ENCODE peak calls at places on chromosomes 12 and 14, in seven cellular contexts. C, B, I, Z, G, D and P are unnamed samples.
A peak's percentile ranks its signal among the peaks of the same experiment; 100 is the strongest.

GRCh38 chr12:91984571-91984970 is 161.1 kb downstream of the BTG1 start:
- DNase-seq in C (no peak), B (no peak), I (no peak), Z (no peak), G (no peak), D (no peak), P (peak; percentile 27)

GRCh38 chr12:122079532-122080081 is 1.1 kb downstream of the MLXIP start:
- DNase-seq in C (peak; percentile 43), B (peak; percentile 55), I (peak; percentile 73), Z (peak; percentile 81), G (no peak), D (peak; percentile 90), P (peak; percentile 36)

GRCh38 chr12:41250748-41251147 is 62.6 kb downstream of the PDZRN4 start:
- DNase-seq in C (no peak), B (no peak), I (no peak), Z (no peak), G (no peak), D (no peak), P (peak; percentile 33)

GRCh38 chr14:89409961-89410360 is 7.1 kb downstream of the FOXN3 start:
- DNase-seq in C (no peak), B (no peak), I (peak; percentile 35), Z (no peak), G (no peak), D (no peak), P (no peak)

GRCh38 chr14:95784137-95784536 is 70.2 kb upstream of the TCL1A start:
- DNase-seq in C (no peak), B (no peak), I (no peak), Z (no peak), G (peak; percentile 81), D (no peak), P (peak; percentile 15)

GRCh38 chr14:75885829-75886228 is 96.0 kb downstream of the TGFB3 start:
- DNase-seq in C (no peak), B (no peak), I (no peak), Z (no peak), G (no peak), D (no peak), P (no peak)

GRCh38 chr12:88650715-88651114 is 70.4 kb upstream of the KITLG start:
- DNase-seq in C (no peak), B (no peak), I (no peak), Z (peak; percentile 54), G (no peak), D (no peak), P (no peak)

GRCh38 chr12:116183741-116184141 is 93.8 kb downstream of the MED13L start:
- DNase-seq in C (no peak), B (no peak), I (no peak), Z (no peak), G (no peak), D (no peak), P (peak; percentile 13)

GRCh38 chr12:53986686-53987180 is 1.8 kb downstream of the HOXC10 start:
- DNase-seq in C (no peak), B (no peak), I (no peak), Z (peak; percentile 90), G (no peak), D (no peak), P (no peak)

GRCh38 chr12:67026847-67027246 is 242.3 kb upstream of the CAND1 start:
- DNase-seq in C (no peak), B (no peak), I (no peak), Z (no peak), G (no peak), D (no peak), P (no peak)

GRCh38 chr12:51636581-51636980 is 45.5 kb downstream of the SCN8A start:
- DNase-seq in C (no peak), B (no peak), I (no peak), Z (no peak), G (no peak), D (no peak), P (no peak)

GRCh38 chr12:4270670-4271432 is 2.7 kb upstream of the CCND2 start:
- DNase-seq in C (no peak), B (peak; percentile 90), I (peak; percentile 83), Z (no peak), G (peak; percentile 49), D (peak; percentile 38), P (peak; percentile 15)

GRCh38 chr12:45415393-45415817 is 199.5 kb downstream of the ANO6 start:
- DNase-seq in C (no peak), B (no peak), I (peak; percentile 64), Z (peak; percentile 95), G (no peak), D (peak; percentile 94), P (peak; percentile 76)

GRCh38 chr14:23518716-23519115 is 32.8 kb downstream of the ZFHX2 start:
- DNase-seq in C (no peak), B (no peak), I (no peak), Z (peak; percentile 35), G (peak; percentile 42), D (no peak), P (no peak)

GRCh38 chr14:104400355-104400754 is 179.2 kb upstream of the C14orf180 start:
- DNase-seq in C (no peak), B (no peak), I (no peak), Z (no peak), G (no peak), D (no peak), P (no peak)

GRCh38 chr12:131829351-131829794 is 1.2 kb downstream of the MMP17 start:
- DNase-seq in C (peak; percentile 84), B (peak; percentile 87), I (peak; percentile 76), Z (peak; percentile 76), G (no peak), D (no peak), P (no peak)

GRCh38 chr14:102902523-102903247 is 19.8 kb upstream of the AMN start:
- DNase-seq in C (no peak), B (no peak), I (no peak), Z (peak; percentile 78), G (peak; percentile 55), D (no peak), P (no peak)

GRCh38 chr14:100733152-100733850 is 6.6 kb downstream of the DLK1 start:
- DNase-seq in C (no peak), B (no peak), I (peak; percentile 18), Z (peak; percentile 79), G (no peak), D (no peak), P (no peak)

GRCh38 chr12:47190271-47190750 is 110.6 kb upstream of the AMIGO2 start:
- DNase-seq in C (no peak), B (no peak), I (no peak), Z (no peak), G (no peak), D (no peak), P (no peak)

GRCh38 chr14:92121207-92121669 is 268 bp downstream of the NDUFB1 start:
- DNase-seq in C (no peak), B (peak; percentile 82), I (peak; percentile 73), Z (peak; percentile 86), G (peak; percentile 45), D (peak; percentile 47), P (peak; percentile 70)

GRCh38 chr14:59254146-59254910 is 65.9 kb downstream of the DAAM1 start:
- DNase-seq in C (no peak), B (no peak), I (peak; percentile 90), Z (peak; percentile 90), G (no peak), D (peak; percentile 74), P (peak; percentile 54)

GRCh38 chr12:32773686-32774085 is 18.0 kb upstream of the YARS2 start:
- DNase-seq in C (no peak), B (no peak), I (no peak), Z (no peak), G (no peak), D (no peak), P (no peak)
- H3K27ac ChIP-seq in C (no peak overlapping the region), B (no peak overlapping the region), I (no peak overlapping the region), Z (no peak overlapping the region), G (no peak overlapping the region), D (no peak overlapping the region), P (no peak overlapping the region)

GRCh38 chr14:106812788-106813476 is 1286.5 kb downstream of the TMEM121 start:
- DNase-seq in C (peak; percentile 39), B (peak; percentile 67), I (no peak), Z (no peak), G (no peak), D (no peak), P (no peak)
- H3K27ac ChIP-seq in C (no peak overlapping the region), B (no peak overlapping the region), I (no peak overlapping the region), Z (no peak overlapping the region), G (no peak overlapping the region), D (no peak overlapping the region), P (no peak overlapping the region)

DNA sequence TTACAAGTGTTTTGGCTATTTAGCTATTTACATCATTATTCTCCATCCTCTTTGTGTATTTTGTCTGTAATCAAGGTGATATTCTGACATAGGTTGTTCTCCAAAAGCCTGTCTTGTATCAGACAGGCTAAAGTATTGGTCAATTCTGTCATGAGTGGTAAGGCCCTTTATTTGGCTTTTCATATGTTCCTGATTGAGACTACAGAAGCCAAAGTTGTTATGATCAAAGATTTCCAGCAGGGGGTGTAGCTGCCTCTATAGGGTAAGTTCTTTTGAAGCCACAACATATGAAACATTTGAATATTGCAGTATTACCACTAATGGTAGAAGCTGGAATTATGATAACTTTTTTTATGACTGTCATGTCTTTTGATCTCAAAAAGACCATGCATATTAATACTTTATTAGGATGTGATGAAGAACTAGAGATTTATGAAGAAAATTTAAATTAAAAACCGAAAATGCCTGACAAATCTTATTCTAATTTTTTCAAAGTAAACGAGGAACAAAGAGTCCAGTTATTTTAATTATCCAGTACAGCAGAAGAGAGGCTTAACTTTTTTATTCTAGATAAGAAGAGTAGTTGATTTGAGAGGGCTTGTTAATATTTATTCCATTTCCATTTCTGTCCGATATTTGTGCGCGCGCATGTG is 3.4 kb upstream of the ARHGAP5 start:
- DNase-seq in C (no peak), B (no peak), I (peak; percentile 64), Z (peak; percentile 95), G (peak; percentile 81), D (peak; percentile 29), P (peak; percentile 85)
- H3K27ac ChIP-seq in C (no peak overlapping the region), B (no peak overlapping the region), I (peak overlapping the region; percentile 99), Z (no peak overlapping the region), G (no peak overlapping the region), D (no peak overlapping the region), P (no peak overlapping the region)

DNA sequence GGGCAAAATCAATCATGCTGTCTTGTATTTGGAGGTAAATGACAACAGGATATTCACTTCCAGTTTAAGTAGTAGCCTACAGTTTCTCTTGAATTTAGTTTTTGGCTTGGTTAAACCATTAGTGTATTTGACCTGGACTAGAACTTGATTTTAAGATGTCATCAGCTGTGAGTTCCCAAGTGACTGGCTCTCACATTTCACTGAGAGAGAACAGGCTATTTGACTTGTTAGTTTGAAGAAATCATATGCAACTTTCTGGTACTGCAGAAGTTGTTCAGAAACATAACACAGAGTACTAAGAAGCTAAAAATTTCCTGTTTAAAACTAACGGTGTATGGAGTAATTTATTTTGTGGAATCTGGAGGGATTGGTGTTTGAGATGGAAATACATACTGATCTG is 22.3 kb downstream of the MNAT1 start:
- DNase-seq in C (no peak), B (no peak), I (no peak), Z (peak; percentile 79), G (peak; percentile 19), D (no peak), P (peak; percentile 21)
- H3K27ac ChIP-seq in C (no peak overlapping the region), B (no peak overlapping the region), I (no peak overlapping the region), Z (peak overlapping the region; percentile 51), G (no peak overlapping the region), D (peak overlapping the region; percentile 72), P (no peak overlapping the region)

GRCh38 chr12:108129017-108129812 is at the start of gene WSCD2:
- DNase-seq in C (peak; percentile 58), B (peak; percentile 81), I (peak; percentile 77), Z (peak; percentile 86), G (peak; percentile 84), D (no peak), P (no peak)
- H3K27ac ChIP-seq in C (no peak within 1 kb of the TSS), B (no peak within 1 kb of the TSS), I (peak within 1 kb of the TSS; percentile 77), Z (no peak within 1 kb of the TSS), G (no peak within 1 kb of the TSS), D (no peak within 1 kb of the TSS), P (no peak within 1 kb of the TSS)